ENCODE peak calls at places on chromosomes 7 and 10, in five cellular contexts. R is stomach, Y is body of pancreas, Q is heart left ventricle, T is RWPE1. K is an unnamed sample.

GRCh38 chr7:22618528-22618927 is 108.5 kb upstream of the IL6 start:
- DNase-seq in R (no peak), Y (no peak), Q (no peak), T (no peak), K (no peak)

GRCh38 chr7:25900887-25901286 is 251.1 kb upstream of the NFE2L3 start:
- DNase-seq in R (no peak), Y (no peak), Q (no peak), T (no peak), K (no peak)

GRCh38 chr7:22234247-22234646 is 122.7 kb downstream of the RAPGEF5 start:
- DNase-seq in R (no peak), Y (peak; percentile 29), Q (no peak), T (no peak), K (no peak)

GRCh38 chr10:14425031-14425430 is 94.3 kb upstream of the FRMD4A start:
- DNase-seq in R (no peak), Y (no peak), Q (no peak), T (no peak), K (no peak)

GRCh38 chr7:92058040-92058439 is 76.2 kb downstream of the CYP51A1 start:
- DNase-seq in R (no peak), Y (no peak), Q (no peak), T (no peak), K (no peak)

GRCh38 chr7:1725199-1725701 is 55.2 kb downstream of the ELFN1 start:
- DNase-seq in R (peak; percentile 45), Y (peak; percentile 60), Q (peak; percentile 86), T (peak; percentile 33), K (no peak)

GRCh38 chr7:36238138-36238537 is 85.1 kb downstream of the EEPD1 start:
- DNase-seq in R (no peak), Y (no peak), Q (no peak), T (no peak), K (no peak)

GRCh38 chr7:18530224-18531179 is 35.0 kb downstream of the HDAC9 start:
- DNase-seq in R (no peak), Y (no peak), Q (no peak), T (no peak), K (no peak)

GRCh38 chr7:7585241-7585928 is 18.7 kb downstream of the MIOS start:
- DNase-seq in R (no peak), Y (no peak), Q (no peak), T (no peak), K (no peak)

GRCh38 chr10:70432101-70432500 is 9.4 kb downstream of the NODAL start:
- DNase-seq in R (no peak), Y (peak; percentile 54), Q (peak; percentile 61), T (no peak), K (no peak)

GRCh38 chr10:53997953-53998352 is 803.1 kb downstream of the PCDH15 start:
- DNase-seq in R (no peak), Y (no peak), Q (no peak), T (peak; percentile 4), K (no peak)

GRCh38 chr10:97612386-97612785 is 20.9 kb downstream of the MORN4 start:
- DNase-seq in R (no peak), Y (no peak), Q (no peak), T (peak; percentile 87), K (no peak)

GRCh38 chr10:68212721-68213352 is 19.1 kb downstream of the ATOH7 start:
- DNase-seq in R (no peak), Y (no peak), Q (no peak), T (peak; percentile 34), K (no peak)

GRCh38 chr7:94050046-94050445 is 45.9 kb upstream of the BET1 start:
- DNase-seq in R (no peak), Y (no peak), Q (no peak), T (no peak), K (no peak)

GRCh38 chr7:156640949-156641485 is 443 bp downstream of the RNF32 start:
- DNase-seq in R (peak; percentile 52), Y (peak; percentile 56), Q (peak; percentile 8), T (peak; percentile 49), K (no peak)

GRCh38 chr10:74153123-74153522 is 2.1 kb downstream of the ADK start:
- DNase-seq in R (no peak), Y (no peak), Q (no peak), T (peak; percentile 81), K (no peak)

GRCh38 chr7:43077732-43078391 is 34.6 kb upstream of the HECW1 start:
- DNase-seq in R (no peak), Y (no peak), Q (no peak), T (peak; percentile 13), K (no peak)

GRCh38 chr10:128898916-128899195 is 568.2 kb upstream of the MGMT start:
- DNase-seq in R (no peak), Y (no peak), Q (no peak), T (no peak), K (no peak)

GRCh38 chr10:69446650-69447151 is 4.6 kb upstream of the TSPAN15 start:
- DNase-seq in R (no peak), Y (no peak), Q (no peak), T (peak; percentile 86), K (peak; percentile 75)

GRCh38 chr7:47941136-47941844 is 7.0 kb downstream of the PKD1L1 start:
- DNase-seq in R (no peak), Y (no peak), Q (peak; percentile 27), T (peak; percentile 77), K (no peak)

GRCh38 chr7:102933763-102934162 is 21.0 kb downstream of the LRRC17 start:
- DNase-seq in R (peak; percentile 78), Y (peak; percentile 23), Q (peak; percentile 65), T (peak; percentile 75), K (peak; percentile 31)

GRCh38 chr7:95545007-95545615 is 51.2 kb downstream of the PDK4 start:
- DNase-seq in R (peak; percentile 55), Y (peak; percentile 74), Q (peak; percentile 53), T (peak; percentile 34), K (peak; percentile 8)

GRCh38 chr7:2031496-2031895 is 201.2 kb downstream of the MAD1L1 start:
- DNase-seq in R (no peak), Y (peak; percentile 2), Q (no peak), T (no peak), K (no peak)

GRCh38 chr7:158397885-158398284 is 189.7 kb downstream of the PTPRN2 start:
- DNase-seq in R (no peak), Y (no peak), Q (no peak), T (no peak), K (no peak)

GRCh38 chr7:116727432-116728009 is 55.5 kb downstream of the MET start:
- DNase-seq in R (no peak), Y (no peak), Q (no peak), T (no peak), K (no peak)

DNA sequence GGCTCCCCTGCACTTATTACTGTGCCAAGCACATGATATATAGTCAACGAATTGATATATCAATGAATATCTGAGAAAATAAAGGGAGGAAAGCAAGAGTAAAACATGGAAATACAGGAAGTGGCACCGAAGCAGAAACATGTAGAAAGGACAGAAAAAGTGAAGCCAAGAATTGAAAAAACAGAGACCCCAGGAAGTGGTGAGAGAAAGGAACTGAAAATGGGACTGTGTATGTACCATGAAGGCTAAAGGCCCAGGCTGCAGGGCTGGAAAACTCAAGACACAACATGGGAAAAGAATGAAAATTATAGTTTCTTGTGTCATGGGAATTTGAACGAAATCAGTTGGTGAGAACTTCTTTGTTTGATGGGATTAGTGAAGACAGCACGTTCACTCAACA is 60.6 kb downstream of the MAP3K8 start:
- DNase-seq in R (no peak), Y (no peak), Q (no peak), T (no peak), K (no peak)
- H3K27ac ChIP-seq in R (peak overlapping the region; percentile 3), Y (no peak overlapping the region), Q (no peak overlapping the region), T (no peak overlapping the region), K (peak overlapping the region; percentile 82)

DNA sequence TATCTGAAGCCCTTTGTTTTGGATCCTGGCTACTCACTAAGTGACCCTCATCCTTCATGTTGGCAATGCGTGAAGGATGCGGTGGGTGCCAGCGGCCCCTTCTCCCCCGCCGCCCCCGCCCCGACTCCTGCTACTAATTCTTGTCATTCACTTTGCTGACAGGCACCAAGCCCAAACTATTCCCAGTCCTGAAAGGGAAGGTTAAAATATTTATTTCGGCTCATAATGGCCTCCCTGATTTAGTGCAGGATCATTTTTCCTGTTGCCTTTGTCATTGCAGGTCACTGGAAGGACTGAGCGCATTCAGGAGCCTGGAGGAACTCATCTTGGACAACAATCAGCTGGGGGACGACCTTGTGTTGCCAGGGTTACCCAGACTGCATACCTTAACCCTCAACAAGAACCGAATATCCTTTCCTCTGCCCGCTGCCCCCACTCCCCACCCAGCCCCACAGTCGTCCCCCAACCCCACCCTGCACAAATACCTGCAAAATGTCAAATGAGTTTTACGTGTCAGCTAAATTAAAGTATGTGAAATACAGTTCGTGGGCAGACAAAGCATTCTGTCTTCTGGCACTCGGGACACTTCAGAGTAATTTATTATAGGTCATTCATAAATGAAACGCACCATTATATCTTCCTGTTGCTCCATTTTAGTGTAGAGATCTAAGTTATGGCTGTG is 604.4 kb downstream of the LRMDA start:
- DNase-seq in R (no peak), Y (no peak), Q (no peak), T (no peak), K (no peak)
- H3K27ac ChIP-seq in R (no peak overlapping the region), Y (peak overlapping the region; percentile 46), Q (no peak overlapping the region), T (no peak overlapping the region), K (no peak overlapping the region)

GRCh38 chr7:111198255-111198654 is 107.3 kb downstream of the LRRN3 start:
- DNase-seq in R (no peak), Y (no peak), Q (no peak), T (peak; percentile 84), K (peak; percentile 97)
- H3K27ac ChIP-seq in R (no peak overlapping the region), Y (no peak overlapping the region), Q (no peak overlapping the region), T (no peak overlapping the region), K (peak overlapping the region; percentile 81)

DNA sequence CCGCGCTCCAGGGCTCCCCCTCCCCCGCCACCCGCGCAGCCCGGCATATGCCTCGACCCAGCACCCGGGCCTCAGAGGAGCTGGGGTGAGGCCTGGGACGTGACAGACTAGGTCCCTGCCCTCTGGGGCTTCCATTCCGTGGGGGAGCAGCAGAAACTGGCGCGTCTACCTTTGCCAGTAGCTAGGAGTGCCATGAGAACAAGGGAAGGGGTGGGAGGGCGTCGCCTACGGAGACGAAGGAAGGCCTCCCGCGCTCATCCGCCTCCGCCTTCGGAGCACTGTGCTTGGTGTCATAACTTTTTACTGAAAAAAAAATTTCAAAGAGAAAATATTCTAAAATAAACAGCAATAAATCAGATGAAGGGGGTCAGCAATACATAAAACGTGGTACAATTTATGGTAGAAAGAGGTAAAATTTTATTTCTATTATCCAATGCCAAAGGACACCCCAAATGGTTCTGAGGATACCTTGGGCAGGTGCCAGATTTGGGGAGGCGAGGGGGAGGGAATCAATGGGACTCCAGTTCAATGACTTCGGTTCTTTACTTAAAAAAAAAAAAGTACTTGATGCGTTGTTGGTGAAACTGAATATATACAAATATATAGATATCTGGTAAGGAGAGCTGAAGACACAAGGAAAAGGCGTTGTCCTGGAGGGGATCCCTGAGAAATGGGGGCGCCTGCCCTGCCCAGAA is 35.1 kb upstream of the GRID1 start:
- DNase-seq in R (no peak), Y (peak; percentile 52), Q (no peak), T (no peak), K (no peak)
- H3K27ac ChIP-seq in R (peak overlapping the region; percentile 91), Y (peak overlapping the region; percentile 94), Q (no peak overlapping the region), T (no peak overlapping the region), K (peak overlapping the region; percentile 81)

GRCh38 chr10:103021150-103021896 is 103.2 kb downstream of the CNNM2 start:
- DNase-seq in R (no peak), Y (no peak), Q (no peak), T (no peak), K (no peak)
- H3K27ac ChIP-seq in R (no peak overlapping the region), Y (no peak overlapping the region), Q (no peak overlapping the region), T (no peak overlapping the region), K (no peak overlapping the region)